ENCODE peak calls at places on chromosomes 4 and X, in ten cellular contexts. Y, Q, Z, X, J, T, R, G, U and I are unnamed samples.

GRCh38 chrX:77693594-77693993 is 92.4 kb downstream of the ATRX start:
- DNase-seq in Y (no peak), Q (no peak), Z (no peak), X (no peak), J (no peak), T (no peak), R (no peak), G (no peak), U (no peak), I (no peak)

GRCh38 chr4:88007304-88008132 is at the start of gene PKD2:
- DNase-seq in Y (peak; percentile 80), Q (peak; percentile 58), Z (peak; percentile 76), X (peak; percentile 33), J (no peak), T (peak; percentile 54), R (peak; percentile 84), G (peak; percentile 80), U (peak; percentile 94), I (peak; percentile 83)

GRCh38 chr4:169174247-169174646 is 96.5 kb downstream of the SH3RF1 start:
- DNase-seq in Y (no peak), Q (no peak), Z (no peak), X (no peak), J (no peak), T (no peak), R (no peak), G (peak; percentile 16), U (no peak), I (no peak)

GRCh38 chrX:18227458-18227857 is 6.8 kb upstream of the BEND2 start:
- DNase-seq in Y (no peak), Q (no peak), Z (no peak), X (no peak), J (no peak), T (no peak), R (no peak), G (no peak), U (no peak), I (no peak)

GRCh38 chrX:71911023-71911730 is 532 bp downstream of the NHSL2 start:
- DNase-seq in Y (no peak), Q (no peak), Z (no peak), X (no peak), J (no peak), T (no peak), R (peak; percentile 73), G (no peak), U (no peak), I (no peak)

GRCh38 chrX:125998432-125998831 is 167.7 kb downstream of the DCAF12L2 start:
- DNase-seq in Y (no peak), Q (no peak), Z (no peak), X (peak; percentile 1), J (no peak), T (no peak), R (no peak), G (peak; percentile 0), U (no peak), I (no peak)

GRCh38 chr4:25069014-25069413 is 38.3 kb upstream of the LGI2 start:
- DNase-seq in Y (no peak), Q (no peak), Z (no peak), X (peak; percentile 62), J (no peak), T (no peak), R (no peak), G (no peak), U (no peak), I (no peak)

GRCh38 chrX:119763175-119763574 is 4.8 kb downstream of the SOWAHD start:
- DNase-seq in Y (no peak), Q (no peak), Z (no peak), X (peak; percentile 90), J (peak; percentile 39), T (no peak), R (peak; percentile 10), G (no peak), U (peak; percentile 54), I (no peak)

GRCh38 chr4:8911311-8912088 is 39.9 kb upstream of the HMX1 start:
- DNase-seq in Y (peak; percentile 12), Q (no peak), Z (peak; percentile 74), X (no peak), J (no peak), T (no peak), R (no peak), G (no peak), U (peak; percentile 11), I (no peak)

GRCh38 chr4:188930822-188931221 is 791.6 kb downstream of the TRIML1 start:
- DNase-seq in Y (no peak), Q (peak; percentile 0), Z (no peak), X (no peak), J (no peak), T (no peak), R (peak; percentile 52), G (no peak), U (no peak), I (no peak)

GRCh38 chr4:73943555-73943954 is 38.3 kb downstream of the PF4 start:
- DNase-seq in Y (no peak), Q (no peak), Z (no peak), X (no peak), J (no peak), T (no peak), R (no peak), G (no peak), U (no peak), I (no peak)

GRCh38 chr4:7773401-7774187 is 166.1 kb downstream of the AFAP1 start:
- DNase-seq in Y (peak; percentile 76), Q (no peak), Z (no peak), X (no peak), J (no peak), T (no peak), R (no peak), G (no peak), U (no peak), I (no peak)

GRCh38 chrX:20284444-20284843 is 17.7 kb upstream of the RPS6KA3 start:
- DNase-seq in Y (no peak), Q (no peak), Z (no peak), X (no peak), J (no peak), T (no peak), R (no peak), G (no peak), U (no peak), I (no peak)

GRCh38 chr4:2390146-2390545 is 28.3 kb downstream of the ZFYVE28 start:
- DNase-seq in Y (no peak), Q (no peak), Z (no peak), X (no peak), J (no peak), T (no peak), R (no peak), G (no peak), U (no peak), I (no peak)

GRCh38 chr4:127425911-127426310 is 206.8 kb upstream of the INTU start:
- DNase-seq in Y (no peak), Q (no peak), Z (no peak), X (no peak), J (no peak), T (no peak), R (peak; percentile 10), G (no peak), U (no peak), I (no peak)

GRCh38 chr4:84493092-84493850 is 5.8 kb downstream of the NKX6-1 start:
- DNase-seq in Y (no peak), Q (no peak), Z (no peak), X (no peak), J (no peak), T (no peak), R (peak; percentile 69), G (peak; percentile 16), U (no peak), I (no peak)

GRCh38 chr4:85995361-85995760 is 364.5 kb downstream of the MAPK10 start:
- DNase-seq in Y (no peak), Q (no peak), Z (no peak), X (no peak), J (no peak), T (no peak), R (no peak), G (no peak), U (no peak), I (no peak)

GRCh38 chr4:121209171-121209570 is 45.0 kb upstream of the TNIP3 start:
- DNase-seq in Y (no peak), Q (no peak), Z (no peak), X (no peak), J (no peak), T (no peak), R (no peak), G (no peak), U (no peak), I (no peak)

GRCh38 chr4:133969202-133969873 is 232.3 kb downstream of the PABPC4L start:
- DNase-seq in Y (no peak), Q (no peak), Z (no peak), X (peak; percentile 16), J (peak; percentile 1), T (no peak), R (no peak), G (peak; percentile 17), U (no peak), I (no peak)

GRCh38 chr4:109263721-109264120 is 38.7 kb downstream of the COL25A1 start:
- DNase-seq in Y (no peak), Q (no peak), Z (no peak), X (no peak), J (no peak), T (no peak), R (no peak), G (no peak), U (no peak), I (no peak)

GRCh38 chr4:152255437-152255836 is 280.5 kb downstream of the FBXW7 start:
- DNase-seq in Y (no peak), Q (no peak), Z (no peak), X (peak; percentile 60), J (no peak), T (peak; percentile 59), R (no peak), G (peak; percentile 46), U (peak; percentile 37), I (no peak)

GRCh38 chr4:47668256-47668655 is 169.6 kb downstream of the CORIN start:
- DNase-seq in Y (no peak), Q (no peak), Z (no peak), X (no peak), J (no peak), T (no peak), R (no peak), G (no peak), U (no peak), I (no peak)

GRCh38 chrX:54447461-54447860 is 7.3 kb downstream of the TSR2 start:
- DNase-seq in Y (no peak), Q (no peak), Z (no peak), X (no peak), J (no peak), T (no peak), R (no peak), G (no peak), U (no peak), I (no peak)

GRCh38 chrX:124212622-124213021 is 119.8 kb upstream of the TEX13D start:
- DNase-seq in Y (no peak), Q (no peak), Z (no peak), X (no peak), J (no peak), T (no peak), R (no peak), G (no peak), U (no peak), I (no peak)

GRCh38 chr4:120692964-120693363 is 229.6 kb downstream of the PRDM5 start:
- DNase-seq in Y (peak; percentile 31), Q (no peak), Z (no peak), X (peak; percentile 92), J (peak; percentile 66), T (no peak), R (no peak), G (peak; percentile 74), U (peak; percentile 46), I (no peak)

GRCh38 chr4:185774815-185775684 is 36.9 kb downstream of the SORBS2 start:
- DNase-seq in Y (no peak), Q (no peak), Z (no peak), X (peak; percentile 81), J (peak; percentile 23), T (no peak), R (no peak), G (no peak), U (peak; percentile 45), I (no peak)